ENCODE peak calls at places on chromosomes 12 and 14, in six cellular contexts. K is MV-4-11; J is activated CD4-positive, alpha-beta T cell treated with anti-CD3 and anti-CD28 coated beads, Interleukin-2, amount 50 U/mL, for 1 hour; W is mucosa of descending colon; G is substantia nigra; V is activated naive CD8-positive, alpha-beta T cell treated with anti-CD3 and anti-CD28 coated beads, Interleukin-2, amount 50 U/mL, for 24 hours. B is an unnamed sample.

GRCh38 chr14:23071975-23072539 is 14.7 kb upstream of the CDH24 start:
- DNase-seq in K (no peak), J (no peak), W (no peak), G (no peak), V (no peak), B (no peak)

GRCh38 chr12:54495327-54495726 is 2.2 kb upstream of the NCKAP1L start:
- DNase-seq in K (no peak), J (no peak), W (no peak), G (no peak), V (no peak), B (no peak)

GRCh38 chr12:19151298-19151697 is 21.8 kb downstream of the PLEKHA5 start:
- DNase-seq in K (no peak), J (no peak), W (no peak), G (no peak), V (no peak), B (no peak)

GRCh38 chr14:72443256-72443655 is 450.6 kb downstream of the DPF3 start:
- DNase-seq in K (no peak), J (no peak), W (no peak), G (no peak), V (no peak), B (no peak)

GRCh38 chr14:94771191-94771905 is 1.4 kb upstream of the GSC start:
- DNase-seq in K (no peak), J (no peak), W (no peak), G (no peak), V (no peak), B (no peak)

GRCh38 chr12:124511259-124511985 is 56.0 kb downstream of the NCOR2 start:
- DNase-seq in K (no peak), J (no peak), W (no peak), G (no peak), V (no peak), B (no peak)

GRCh38 chr14:72763892-72764291 is 130.0 kb downstream of the DPF3 start:
- DNase-seq in K (no peak), J (no peak), W (no peak), G (no peak), V (no peak), B (no peak)

GRCh38 chr12:26906704-26907103 is 31.1 kb downstream of the INTS13 start:
- DNase-seq in K (no peak), J (no peak), W (no peak), G (no peak), V (no peak), B (no peak)

GRCh38 chr14:20632448-20632830 is 9.1 kb downstream of the OR6S1 start:
- DNase-seq in K (no peak), J (no peak), W (no peak), G (no peak), V (peak; percentile 48), B (no peak)

GRCh38 chr14:104316723-104317499 is 178.5 kb downstream of the KIF26A start:
- DNase-seq in K (no peak), J (no peak), W (no peak), G (no peak), V (no peak), B (peak; percentile 12)

GRCh38 chr14:80974338-80975078 is 19.1 kb downstream of the TSHR start:
- DNase-seq in K (no peak), J (no peak), W (no peak), G (no peak), V (no peak), B (no peak)

GRCh38 chr12:53048780-53049401 is 974 bp upstream of the TNS2 start:
- DNase-seq in K (no peak), J (no peak), W (peak; percentile 68), G (no peak), V (no peak), B (peak; percentile 76)

GRCh38 chr12:57127710-57128518 is at the start of gene LRP1:
- DNase-seq in K (no peak), J (peak; percentile 75), W (peak; percentile 89), G (peak; percentile 65), V (peak; percentile 75), B (peak; percentile 89)

GRCh38 chr12:124577986-124578385 is 10.6 kb upstream of the NCOR2 start:
- DNase-seq in K (no peak), J (no peak), W (no peak), G (no peak), V (no peak), B (no peak)

GRCh38 chr12:57755194-57755453 is 221 bp downstream of the MARCHF9 start:
- DNase-seq in K (no peak), J (no peak), W (no peak), G (no peak), V (no peak), B (no peak)

GRCh38 chr12:25894759-25895158 is 63.7 kb upstream of the RASSF8 start:
- DNase-seq in K (no peak), J (no peak), W (no peak), G (no peak), V (no peak), B (no peak)

GRCh38 chr12:118711185-118711584 is 270.2 kb upstream of the SRRM4 start:
- DNase-seq in K (no peak), J (no peak), W (no peak), G (no peak), V (no peak), B (no peak)

GRCh38 chr12:129009833-129010232 is 156.6 kb downstream of the GLT1D1 start:
- DNase-seq in K (no peak), J (no peak), W (no peak), G (no peak), V (no peak), B (no peak)

GRCh38 chr12:61654698-61655097 is 605.5 kb upstream of the USP15 start:
- DNase-seq in K (peak; percentile 5), J (no peak), W (no peak), G (no peak), V (no peak), B (no peak)